ENCODE peak calls at places on chromosomes 13 and 19, in four cellular contexts. I, Z, T and C are unnamed samples.

GRCh38 chr13:111397202-111397880 is 76.9 kb downstream of the TEX29 start:
- DNase-seq in T (peak), I (no peak), Z (no peak), C (no peak)

GRCh38 chr13:39945226-39945625 is 289.8 kb downstream of the COG6 start:
- DNase-seq in T (no peak), Z (no peak), I (no peak), C (no peak)

GRCh38 chr13:57253551-57253950 is 86.6 kb downstream of the PRR20E start:
- DNase-seq in I (no peak), T (no peak), Z (no peak), C (no peak)

GRCh38 chr13:76992548-76993001 is 694 bp downstream of the CLN5 start:
- DNase-seq in I (peak), Z (peak), T (peak), C (peak)

GRCh38 chr13:51502206-51502651 is 49.4 kb upstream of the INTS6 start:
- DNase-seq in T (no peak), I (peak), Z (peak), C (peak)

GRCh38 chr13:99995503-99996176 is 14.1 kb downstream of the ZIC2 start:
- DNase-seq in Z (no peak), T (no peak), I (no peak), C (no peak)

GRCh38 chr19:47284324-47284899 is 9.7 kb downstream of the INAFM1 start:
- DNase-seq in Z (peak), I (peak), T (no peak), C (peak)

GRCh38 chr19:42052241-42052863 is 17.7 kb downstream of the GRIK5 start:
- DNase-seq in Z (no peak), I (no peak), T (no peak), C (no peak)

GRCh38 chr13:73715114-73715909 is 418.9 kb downstream of the KLF12 start:
- DNase-seq in Z (no peak), T (peak), I (no peak), C (no peak)

GRCh38 chr13:34155931-34156607 is 338.1 kb downstream of the RFC3 start:
- DNase-seq in Z (peak), I (no peak), T (no peak), C (peak)

GRCh38 chr13:45162194-45162593 is 38.7 kb downstream of the KCTD4 start:
- DNase-seq in T (no peak), I (peak), Z (peak), C (peak)

GRCh38 chr13:52980695-52981094 is 47.9 kb upstream of the OLFM4 start:
- DNase-seq in T (no peak), I (no peak), Z (no peak), C (no peak)

GRCh38 chr19:17127671-17128070 is 52.1 kb downstream of the MYO9B start:
- DNase-seq in Z (no peak), I (no peak), T (no peak), C (no peak)

GRCh38 chr13:114018461-114019055 is 44.7 kb upstream of the C13orf46 start:
- DNase-seq in I (no peak), Z (no peak), T (no peak), C (no peak)

GRCh38 chr13:40799508-40799907 is 10.1 kb downstream of the SLC25A15 start:
- DNase-seq in I (no peak), T (no peak), Z (no peak), C (no peak)

GRCh38 chr13:76848596-76848995 is 37.6 kb downstream of the KCTD12 start:
- DNase-seq in Z (peak), I (peak), T (no peak), C (peak)

GRCh38 chr13:23899555-23899954 is 2.3 kb upstream of the C1QTNF9B start:
- DNase-seq in I (peak), Z (peak), T (peak), C (peak)

GRCh38 chr19:48720251-48720612 is 707 bp upstream of the MAMSTR start:
- DNase-seq in Z (no peak), I (no peak), T (no peak), C (no peak)

GRCh38 chr13:69959041-69959440 is 148.6 kb upstream of the ATXN8OS start:
- DNase-seq in I (no peak), Z (no peak), T (no peak), C (no peak)

GRCh38 chr13:27170221-27170520 is 1.4 kb downstream of the USP12 start:
- DNase-seq in Z (peak), I (peak), T (no peak), C (peak)

GRCh38 chr19:13979224-13979623 is 26.9 kb downstream of the RFX1 start:
- DNase-seq in Z (no peak), I (no peak), T (no peak), C (no peak)

GRCh38 chr19:16544468-16545231 is 2.4 kb upstream of the CHERP start:
- DNase-seq in Z (no peak), T (no peak), I (no peak), C (no peak)

GRCh38 chr19:33499671-33500506 is 21.7 kb downstream of the PEPD start:
- DNase-seq in T (no peak), Z (no peak), I (no peak), C (no peak)